ENCODE peak calls at places on chromosomes 7 and 10, in ten cellular contexts. One of them, this sample, is unnamed.

GRCh38 chr10:119139464-119140067 is 25.9 kb downstream of the SFXN4 start:
- DNase-seq in stomach: peak
- DNase-seq in prostate gland: peak
- DNase-seq in AG09309: no peak
- DNase-seq in IMR-90: peak
- DNase-seq in body of pancreas: no peak
- DNase-seq in PC-3: peak
- DNase-seq in HCT116: peak
- DNase-seq in fibroblast of the aortic adventitia: peak
- DNase-seq in neural progenitor cell: peak
- DNase-seq in this sample: no peak

GRCh38 chr7:107355616-107356015 is 114.2 kb upstream of the GPR22 start:
- DNase-seq in fibroblast of the aortic adventitia: peak
- DNase-seq in PC-3: peak
- DNase-seq in stomach: no peak
- DNase-seq in IMR-90: peak
- DNase-seq in HCT116: no peak
- DNase-seq in AG09309: peak
- DNase-seq in body of pancreas: no peak
- DNase-seq in prostate gland: no peak
- DNase-seq in neural progenitor cell: no peak
- DNase-seq in this sample: no peak

GRCh38 chr7:93862651-93863050 is 27.9 kb downstream of the TFPI2 start:
- DNase-seq in AG09309: no peak
- DNase-seq in PC-3: no peak
- DNase-seq in stomach: no peak
- DNase-seq in prostate gland: no peak
- DNase-seq in neural progenitor cell: no peak
- DNase-seq in HCT116: no peak
- DNase-seq in fibroblast of the aortic adventitia: no peak
- DNase-seq in IMR-90: no peak
- DNase-seq in body of pancreas: no peak
- DNase-seq in this sample: no peak

GRCh38 chr7:149067869-149068268 is 22.6 kb downstream of the ZNF786 start:
- DNase-seq in AG09309: no peak
- DNase-seq in fibroblast of the aortic adventitia: no peak
- DNase-seq in PC-3: peak
- DNase-seq in IMR-90: no peak
- DNase-seq in body of pancreas: no peak
- DNase-seq in HCT116: no peak
- DNase-seq in neural progenitor cell: no peak
- DNase-seq in stomach: no peak
- DNase-seq in prostate gland: no peak
- DNase-seq in this sample: no peak

GRCh38 chr7:23246540-23246939 is at the start of gene GPNMB:
- DNase-seq in IMR-90: peak
- DNase-seq in AG09309: peak
- DNase-seq in stomach: no peak
- DNase-seq in fibroblast of the aortic adventitia: peak
- DNase-seq in prostate gland: no peak
- DNase-seq in body of pancreas: no peak
- DNase-seq in PC-3: peak
- DNase-seq in HCT116: no peak
- DNase-seq in neural progenitor cell: no peak
- DNase-seq in this sample: no peak

GRCh38 chr7:50142421-50143113 is 49.5 kb upstream of the ZPBP start:
- DNase-seq in fibroblast of the aortic adventitia: peak
- DNase-seq in stomach: no peak
- DNase-seq in IMR-90: peak
- DNase-seq in neural progenitor cell: peak
- DNase-seq in PC-3: peak
- DNase-seq in body of pancreas: no peak
- DNase-seq in prostate gland: no peak
- DNase-seq in HCT116: peak
- DNase-seq in AG09309: peak
- DNase-seq in this sample: no peak

GRCh38 chr10:92901819-92902234 is 53.5 kb downstream of the EXOC6 start:
- DNase-seq in AG09309: no peak
- DNase-seq in body of pancreas: no peak
- DNase-seq in IMR-90: no peak
- DNase-seq in stomach: no peak
- DNase-seq in PC-3: no peak
- DNase-seq in HCT116: no peak
- DNase-seq in neural progenitor cell: no peak
- DNase-seq in fibroblast of the aortic adventitia: no peak
- DNase-seq in prostate gland: no peak
- DNase-seq in this sample: no peak

GRCh38 chr10:100697070-100697469 is 48.3 kb upstream of the PAX2 start:
- DNase-seq in AG09309: peak
- DNase-seq in prostate gland: no peak
- DNase-seq in body of pancreas: peak
- DNase-seq in HCT116: peak
- DNase-seq in fibroblast of the aortic adventitia: peak
- DNase-seq in PC-3: peak
- DNase-seq in neural progenitor cell: no peak
- DNase-seq in stomach: peak
- DNase-seq in IMR-90: peak
- DNase-seq in this sample: no peak

GRCh38 chr7:134513169-134513752 is 14.1 kb upstream of the AKR1B10 start:
- DNase-seq in fibroblast of the aortic adventitia: peak
- DNase-seq in HCT116: no peak
- DNase-seq in stomach: peak
- DNase-seq in neural progenitor cell: peak
- DNase-seq in body of pancreas: peak
- DNase-seq in IMR-90: peak
- DNase-seq in AG09309: no peak
- DNase-seq in PC-3: peak
- DNase-seq in prostate gland: peak
- DNase-seq in this sample: no peak

GRCh38 chr7:39667354-39667923 is 44.1 kb downstream of the RALA start:
- DNase-seq in prostate gland: no peak
- DNase-seq in stomach: no peak
- DNase-seq in body of pancreas: peak
- DNase-seq in AG09309: no peak
- DNase-seq in HCT116: no peak
- DNase-seq in IMR-90: no peak
- DNase-seq in PC-3: no peak
- DNase-seq in neural progenitor cell: no peak
- DNase-seq in fibroblast of the aortic adventitia: no peak
- DNase-seq in this sample: no peak

GRCh38 chr10:102240467-102241036 is 760 bp downstream of the PITX3 start:
- DNase-seq in neural progenitor cell: peak
- DNase-seq in AG09309: no peak
- DNase-seq in body of pancreas: no peak
- DNase-seq in IMR-90: no peak
- DNase-seq in HCT116: no peak
- DNase-seq in prostate gland: no peak
- DNase-seq in stomach: no peak
- DNase-seq in PC-3: no peak
- DNase-seq in fibroblast of the aortic adventitia: no peak
- DNase-seq in this sample: no peak

DNA sequence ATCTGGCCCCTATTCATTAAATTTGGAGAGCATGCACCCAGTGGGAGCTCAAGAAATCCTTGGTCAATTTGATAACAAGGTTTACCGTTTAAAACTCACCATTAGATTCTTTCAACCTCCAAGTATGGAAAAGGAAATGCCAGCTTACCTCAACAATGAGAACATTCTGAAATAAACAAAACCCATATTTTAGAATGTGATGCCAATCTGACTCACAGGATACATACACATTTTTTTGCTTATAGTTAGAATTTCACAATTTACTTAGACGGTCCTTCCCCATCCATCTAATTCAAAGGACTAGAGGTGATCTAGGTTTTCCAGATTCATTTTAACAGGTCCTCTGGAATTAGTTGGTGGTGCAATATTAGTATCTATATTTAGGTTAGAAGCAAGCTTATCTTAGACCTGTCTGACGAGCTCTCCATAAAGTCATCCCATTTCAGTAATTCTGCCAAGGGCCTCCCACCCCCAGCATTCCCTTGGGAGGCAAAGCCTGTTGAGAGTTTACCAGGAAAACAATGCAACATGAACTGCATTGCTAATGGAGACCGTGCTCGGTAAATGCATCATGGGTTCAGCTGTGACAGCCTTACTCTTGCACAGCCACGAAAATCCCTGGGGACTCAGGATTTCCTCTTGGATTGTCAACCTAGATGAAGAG is 94.0 kb downstream of the PRTFDC1 start:
- DNase-seq in fibroblast of the aortic adventitia: peak
- DNase-seq in PC-3: peak
- DNase-seq in neural progenitor cell: no peak
- DNase-seq in stomach: no peak
- DNase-seq in HCT116: no peak
- DNase-seq in IMR-90: peak
- DNase-seq in AG09309: peak
- DNase-seq in prostate gland: no peak
- DNase-seq in body of pancreas: no peak
- DNase-seq in this sample: no peak
- H3K4me3 ChIP-seq in fibroblast of the aortic adventitia: no peak
- H3K4me3 ChIP-seq in PC-3: peak
- H3K4me3 ChIP-seq in neural progenitor cell: no peak
- H3K4me3 ChIP-seq in stomach: no peak
- H3K4me3 ChIP-seq in HCT116: no peak
- H3K4me3 ChIP-seq in IMR-90: no peak
- H3K4me3 ChIP-seq in AG09309: no peak
- H3K4me3 ChIP-seq in prostate gland: no peak
- H3K4me3 ChIP-seq in body of pancreas: no peak
- H3K4me3 ChIP-seq in this sample: no peak

DNA sequence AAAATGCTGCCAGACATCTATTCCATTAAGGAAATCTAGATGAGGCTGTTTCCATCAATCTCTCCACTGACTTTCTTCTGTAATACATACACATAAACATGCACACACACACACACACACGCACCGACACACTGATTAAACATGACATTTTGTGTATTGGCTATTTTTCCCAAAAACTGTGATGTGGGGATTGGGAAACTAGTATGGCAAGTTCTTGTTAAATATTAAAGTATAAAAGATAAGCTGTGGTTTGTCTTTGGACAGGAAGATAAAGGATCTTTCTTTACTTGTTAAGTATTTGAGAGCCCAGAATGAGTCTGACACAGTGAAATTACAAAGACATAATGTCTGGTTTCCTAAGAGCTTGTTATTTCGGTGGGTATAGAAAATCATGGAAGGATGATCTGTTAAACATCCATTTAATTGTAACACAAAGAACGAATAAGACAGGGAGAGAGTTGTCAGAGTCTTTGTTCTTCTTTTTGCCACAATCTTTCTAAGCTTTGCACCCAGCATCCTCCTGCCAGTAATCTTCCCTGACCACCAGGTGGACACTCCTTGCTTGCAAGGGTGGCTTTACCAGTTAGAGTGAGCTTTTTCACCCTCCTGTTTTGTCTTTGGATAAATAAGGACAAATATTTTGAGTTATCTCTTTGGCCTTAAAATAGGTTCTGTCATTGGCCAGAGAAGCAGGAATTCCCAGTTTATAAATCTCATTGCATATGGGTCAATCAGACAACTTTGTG is 177.2 kb upstream of the TMEM72 start:
- DNase-seq in stomach: no peak
- DNase-seq in IMR-90: no peak
- DNase-seq in AG09309: no peak
- DNase-seq in prostate gland: no peak
- DNase-seq in body of pancreas: no peak
- DNase-seq in PC-3: peak
- DNase-seq in HCT116: no peak
- DNase-seq in fibroblast of the aortic adventitia: peak
- DNase-seq in neural progenitor cell: peak
- DNase-seq in this sample: no peak
- TF ChIP-seq CTCF in stomach: no peak
- TF ChIP-seq CTCF in IMR-90: peak
- TF ChIP-seq CTCF in AG09309: peak
- TF ChIP-seq CTCF in prostate gland: no peak
- TF ChIP-seq CTCF in body of pancreas: peak
- TF ChIP-seq CTCF in PC-3: peak
- TF ChIP-seq CTCF in HCT116: peak
- TF ChIP-seq CTCF in fibroblast of the aortic adventitia: peak
- TF ChIP-seq CTCF in neural progenitor cell: peak
- TF ChIP-seq CTCF in this sample: no peak

DNA sequence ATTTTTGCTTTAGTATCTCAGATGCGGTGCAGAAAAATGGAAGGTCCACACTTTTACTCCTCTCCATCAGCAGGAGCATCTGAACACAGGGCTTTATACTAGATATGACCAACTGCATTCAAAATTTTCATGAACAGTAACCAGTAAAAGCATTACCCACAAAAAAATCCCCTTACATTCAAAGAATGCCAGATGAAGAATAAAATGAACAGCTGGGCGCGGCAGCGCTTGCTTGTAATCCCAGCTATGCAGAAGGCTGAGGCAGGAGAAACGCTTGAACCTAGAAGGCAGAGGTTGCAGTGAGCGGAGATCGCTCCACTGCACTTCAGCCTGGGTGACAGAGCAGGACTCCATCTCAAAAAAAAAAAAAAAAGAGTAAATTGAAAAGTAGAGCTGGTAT is 3.1 kb downstream of the SAR1A start:
- DNase-seq in IMR-90: no peak
- DNase-seq in AG09309: no peak
- DNase-seq in fibroblast of the aortic adventitia: no peak
- DNase-seq in stomach: no peak
- DNase-seq in neural progenitor cell: no peak
- DNase-seq in PC-3: no peak
- DNase-seq in HCT116: no peak
- DNase-seq in prostate gland: no peak
- DNase-seq in body of pancreas: no peak
- DNase-seq in this sample: no peak
- H3K4me3 ChIP-seq in IMR-90: no peak
- H3K4me3 ChIP-seq in AG09309: no peak
- H3K4me3 ChIP-seq in fibroblast of the aortic adventitia: no peak
- H3K4me3 ChIP-seq in stomach: no peak
- H3K4me3 ChIP-seq in neural progenitor cell: no peak
- H3K4me3 ChIP-seq in PC-3: no peak
- H3K4me3 ChIP-seq in HCT116: no peak
- H3K4me3 ChIP-seq in prostate gland: no peak
- H3K4me3 ChIP-seq in body of pancreas: no peak
- H3K4me3 ChIP-seq in this sample: no peak

DNA sequence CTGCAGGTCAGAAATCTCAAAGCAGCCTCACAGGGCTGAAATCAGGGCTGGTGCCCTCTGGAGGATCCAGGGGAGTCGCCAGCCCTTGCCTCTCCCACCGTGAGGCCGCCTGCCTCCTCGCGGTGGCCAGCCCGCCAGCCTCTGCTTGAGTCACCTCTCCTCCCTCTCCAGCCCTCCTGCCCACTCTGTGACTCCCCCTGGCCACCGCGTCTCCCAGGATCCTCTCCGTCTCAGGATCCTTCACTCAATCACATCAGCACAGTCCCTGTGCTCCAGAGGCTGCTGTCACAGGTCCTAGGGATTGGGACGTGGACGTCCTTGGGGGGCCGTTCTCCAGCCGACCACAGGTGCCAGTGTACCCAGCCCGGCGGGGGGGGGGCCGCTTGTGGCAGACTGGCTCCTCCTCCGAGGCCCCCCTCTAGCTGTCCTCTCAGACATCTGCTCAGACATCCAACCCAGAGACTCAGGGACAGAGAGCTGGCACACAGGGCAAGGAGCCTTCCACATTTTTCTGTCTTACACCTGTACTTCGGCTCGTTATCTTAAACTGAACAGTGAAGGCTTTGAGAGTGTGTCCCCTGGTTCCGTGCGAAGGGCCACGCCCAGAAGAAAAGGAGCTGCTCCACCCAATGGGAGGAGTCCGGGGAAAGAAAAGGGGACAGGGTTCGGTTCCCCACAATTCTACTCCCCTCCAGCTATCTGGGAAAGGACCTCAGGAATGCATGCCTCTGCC is 9.4 kb upstream of the PPP2R2D start:
- DNase-seq in stomach: no peak
- DNase-seq in body of pancreas: peak
- DNase-seq in PC-3: no peak
- DNase-seq in HCT116: no peak
- DNase-seq in neural progenitor cell: peak
- DNase-seq in IMR-90: peak
- DNase-seq in prostate gland: no peak
- DNase-seq in AG09309: no peak
- DNase-seq in fibroblast of the aortic adventitia: no peak
- DNase-seq in this sample: no peak
- TF ChIP-seq CTCF in stomach: no peak
- TF ChIP-seq CTCF in body of pancreas: peak
- TF ChIP-seq CTCF in PC-3: no peak
- TF ChIP-seq CTCF in HCT116: peak
- TF ChIP-seq CTCF in neural progenitor cell: peak
- TF ChIP-seq CTCF in IMR-90: peak
- TF ChIP-seq CTCF in prostate gland: no peak
- TF ChIP-seq CTCF in AG09309: no peak
- TF ChIP-seq CTCF in fibroblast of the aortic adventitia: no peak
- TF ChIP-seq CTCF in this sample: no peak